ENCODE peak calls at places on chromosomes 11 and 22, in four cellular contexts. D, G, B and P are unnamed samples.

GRCh38 chr11:130223291-130223971 is 63.8 kb downstream of the ST14 start:
- DNase-seq in D (no peak), G (no peak), B (no peak), P (no peak)

GRCh38 chr11:89491141-89491690 is at the start of gene NOX4:
- DNase-seq in D (no peak), G (no peak), B (peak; percentile 13), P (no peak)

GRCh38 chr11:17734418-17734911 is at the start of gene KCNC1:
- DNase-seq in D (no peak), G (peak; percentile 52), B (peak; percentile 38), P (peak; percentile 48)

GRCh38 chr11:118609380-118610219 is 2.2 kb downstream of the PHLDB1 start:
- DNase-seq in D (peak; percentile 39), G (no peak), B (no peak), P (no peak)

GRCh38 chr11:45165386-45165785 is 18.9 kb downstream of the PRDM11 start:
- DNase-seq in D (no peak), G (no peak), B (no peak), P (no peak)

GRCh38 chr11:6531267-6531752 is 34.2 kb downstream of the DNHD1 start:
- DNase-seq in D (no peak), G (peak; percentile 57), B (no peak), P (peak; percentile 66)

GRCh38 chr22:41619979-41620645 is 731 bp downstream of the DESI1 start:
- DNase-seq in D (peak; percentile 45), G (no peak), B (peak; percentile 51), P (peak; percentile 78)

GRCh38 chr22:35998748-35999147 is 29.9 kb downstream of the RBFOX2 start:
- DNase-seq in D (no peak), G (no peak), B (no peak), P (no peak)

GRCh38 chr22:38417252-38418060 is 37.5 kb downstream of the KCNJ4 start:
- DNase-seq in D (no peak), G (no peak), B (no peak), P (peak; percentile 14)

GRCh38 chr22:24232124-24232523 is 12.8 kb downstream of the GGT5 start:
- DNase-seq in D (no peak), G (no peak), B (no peak), P (no peak)

GRCh38 chr11:13884159-13884799 is 78.2 kb upstream of the SPON1 start:
- DNase-seq in D (no peak), G (no peak), B (no peak), P (no peak)

GRCh38 chr11:70233511-70233919 is 30.4 kb downstream of the FADD start:
- DNase-seq in D (no peak), G (peak; percentile 94), B (no peak), P (peak; percentile 21)

GRCh38 chr11:107331728-107332127 is 125.9 kb downstream of the CWF19L2 start:
- DNase-seq in D (no peak), G (no peak), B (no peak), P (peak; percentile 54)

GRCh38 chr11:82960000-82960778 is 58.7 kb downstream of the DDIAS start:
- DNase-seq in D (no peak), G (no peak), B (no peak), P (peak; percentile 68)

GRCh38 chr11:44260081-44260480 is 49.9 kb downstream of the ALX4 start:
- DNase-seq in D (no peak), G (no peak), B (no peak), P (no peak)

GRCh38 chr22:37318255-37319109 is 36.2 kb downstream of the CYTH4 start:
- DNase-seq in D (no peak), G (no peak), B (no peak), P (no peak)

GRCh38 chr11:67649634-67650540 is 643 bp downstream of the ACY3 start:
- DNase-seq in D (no peak), G (no peak), B (no peak), P (peak; percentile 91)

GRCh38 chr11:22304337-22304961 is 33.7 kb upstream of the SLC17A6 start:
- DNase-seq in D (no peak), G (peak; percentile 52), B (no peak), P (peak; percentile 69)

GRCh38 chr11:98207086-98207485 is 813.7 kb upstream of the CNTN5 start:
- DNase-seq in D (no peak), G (no peak), B (no peak), P (no peak)

GRCh38 chr11:41872458-41872857 is 413.0 kb upstream of the LRRC4C start:
- DNase-seq in D (no peak), G (no peak), B (no peak), P (no peak)

GRCh38 chr22:29951675-29952413 is 68.9 kb downstream of the MTMR3 start:
- DNase-seq in D (no peak), G (no peak), B (no peak), P (no peak)